ENCODE peak calls at places on chromosomes 16 and 17, in five cellular contexts. One of them, this sample, is unnamed.

GRCh38 chr16:81541314-81541713 is 96.7 kb downstream of the CMIP start:
- DNase-seq in RWPE1: no peak
- DNase-seq in A549: no peak
- DNase-seq in mucosa of descending colon: no peak
- DNase-seq in fibroblast of pulmonary artery: no peak
- DNase-seq in this sample: no peak

GRCh38 chr17:12667299-12667958 is 1.7 kb downstream of the MYOCD start:
- DNase-seq in RWPE1: peak; percentile 22
- DNase-seq in A549: peak; percentile 70
- DNase-seq in mucosa of descending colon: peak; percentile 49
- DNase-seq in fibroblast of pulmonary artery: peak; percentile 67
- DNase-seq in this sample: peak; percentile 51

GRCh38 chr16:74667215-74667765 is 613 bp upstream of the RFWD3 start:
- DNase-seq in RWPE1: peak; percentile 17
- DNase-seq in A549: no peak
- DNase-seq in mucosa of descending colon: peak; percentile 42
- DNase-seq in fibroblast of pulmonary artery: peak; percentile 12
- DNase-seq in this sample: peak; percentile 15

GRCh38 chr17:13036776-13037175 is 18.9 kb upstream of the ELAC2 start:
- DNase-seq in RWPE1: no peak
- DNase-seq in A549: no peak
- DNase-seq in mucosa of descending colon: no peak
- DNase-seq in fibroblast of pulmonary artery: peak; percentile 43
- DNase-seq in this sample: no peak

GRCh38 chr17:65446838-65447526 is 114.5 kb downstream of the AXIN2 start:
- DNase-seq in RWPE1: no peak
- DNase-seq in A549: no peak
- DNase-seq in mucosa of descending colon: no peak
- DNase-seq in fibroblast of pulmonary artery: no peak
- DNase-seq in this sample: no peak

GRCh38 chr17:49217651-49218413 is 7.3 kb downstream of the ABI3 start:
- DNase-seq in RWPE1: no peak
- DNase-seq in A549: no peak
- DNase-seq in mucosa of descending colon: peak; percentile 66
- DNase-seq in fibroblast of pulmonary artery: no peak
- DNase-seq in this sample: no peak

GRCh38 chr17:73357318-73357717 is 45.5 kb upstream of the CDC42EP4 start:
- DNase-seq in RWPE1: no peak
- DNase-seq in A549: no peak
- DNase-seq in mucosa of descending colon: no peak
- DNase-seq in fibroblast of pulmonary artery: no peak
- DNase-seq in this sample: no peak

GRCh38 chr16:70767377-70768204 is 33.4 kb downstream of the VAC14 start:
- DNase-seq in RWPE1: no peak
- DNase-seq in A549: no peak
- DNase-seq in mucosa of descending colon: no peak
- DNase-seq in fibroblast of pulmonary artery: no peak
- DNase-seq in this sample: peak; percentile 35

GRCh38 chr16:68083861-68084503 is 1.2 kb upstream of the NFATC3 start:
- DNase-seq in RWPE1: no peak
- DNase-seq in A549: no peak
- DNase-seq in mucosa of descending colon: no peak
- DNase-seq in fibroblast of pulmonary artery: no peak
- DNase-seq in this sample: no peak

GRCh38 chr16:81431554-81432353 is 12.9 kb upstream of the CMIP start:
- DNase-seq in RWPE1: no peak
- DNase-seq in A549: no peak
- DNase-seq in mucosa of descending colon: no peak
- DNase-seq in fibroblast of pulmonary artery: peak; percentile 73
- DNase-seq in this sample: no peak

GRCh38 chr17:40694584-40694983 is 9.0 kb downstream of the KRT24 start:
- DNase-seq in RWPE1: no peak
- DNase-seq in A549: no peak
- DNase-seq in mucosa of descending colon: no peak
- DNase-seq in fibroblast of pulmonary artery: no peak
- DNase-seq in this sample: no peak

DNA sequence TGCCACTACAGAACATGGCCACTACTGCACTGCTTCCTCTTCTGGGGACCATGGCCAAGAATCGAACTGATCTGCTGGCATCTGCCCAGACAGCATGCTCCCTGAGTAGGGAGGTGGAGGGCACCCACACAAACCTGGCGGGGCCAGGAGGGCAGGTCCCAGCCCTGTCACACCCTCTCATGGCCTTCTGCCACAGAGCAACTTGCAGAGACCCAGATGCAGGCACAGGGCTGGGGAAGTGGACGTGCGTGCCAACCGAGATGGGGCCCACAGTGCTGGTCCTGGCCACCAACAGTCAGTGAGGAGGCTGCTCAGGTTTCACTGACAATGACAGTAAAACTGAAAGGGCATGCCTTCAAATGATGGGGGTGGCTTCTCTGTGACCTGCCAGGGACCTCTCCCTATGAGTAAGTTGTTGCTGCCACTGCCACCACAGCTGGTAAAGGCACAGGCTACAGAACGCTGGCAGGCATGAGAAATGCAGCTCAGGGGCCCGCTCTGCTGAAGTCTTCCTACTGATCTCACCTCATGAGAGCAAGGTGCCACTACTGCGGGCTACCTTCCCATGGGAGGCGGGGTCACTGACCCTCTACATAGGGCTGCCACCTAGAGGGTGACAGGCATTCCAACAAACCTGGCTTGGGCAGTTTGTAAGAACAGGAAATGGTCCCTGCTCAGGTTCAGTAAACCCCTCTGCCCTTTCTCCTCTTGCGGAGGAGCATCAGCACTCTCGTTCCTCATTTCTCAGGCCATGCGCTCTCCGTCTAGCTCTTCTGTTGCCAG is 15.5 kb downstream of the HIC1 start:
- DNase-seq in RWPE1: no peak
- DNase-seq in A549: no peak
- DNase-seq in mucosa of descending colon: no peak
- DNase-seq in fibroblast of pulmonary artery: no peak
- DNase-seq in this sample: no peak
- TF ChIP-seq CTCF in RWPE1: no peak
- TF ChIP-seq CTCF in A549: no peak
- TF ChIP-seq CTCF in mucosa of descending colon: no peak
- TF ChIP-seq CTCF in fibroblast of pulmonary artery: no peak
- TF ChIP-seq CTCF in this sample: no peak

DNA sequence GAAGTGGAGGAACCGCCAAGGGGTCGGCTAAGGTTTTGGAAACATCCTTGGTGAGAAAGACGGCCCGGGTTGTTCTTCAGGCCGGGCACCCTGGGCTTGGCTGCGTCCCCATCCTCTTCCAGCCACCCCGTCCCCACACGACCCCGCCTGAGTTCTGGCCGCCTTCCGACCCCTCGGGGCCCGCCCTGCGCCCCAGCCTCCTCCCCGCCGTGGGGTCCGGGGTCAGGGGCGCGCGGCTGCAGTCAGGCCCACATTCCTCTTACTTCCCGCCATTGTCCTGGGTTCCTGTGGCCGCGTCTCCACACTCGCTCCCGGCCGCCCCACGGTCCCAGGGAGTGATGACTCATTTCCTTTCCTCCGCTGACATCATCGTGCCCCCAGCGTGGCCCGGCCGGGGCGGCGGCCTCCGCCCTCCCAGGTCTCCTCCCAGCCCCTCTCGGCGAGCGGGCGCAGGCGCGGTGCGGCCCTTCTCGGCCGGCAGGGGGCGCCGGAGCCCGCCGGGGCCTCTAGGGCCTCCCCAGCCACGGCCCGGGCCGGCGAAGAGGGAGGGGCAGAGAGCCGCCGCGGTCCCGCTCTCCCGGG is 59.6 kb downstream of the WSB1 start:
- DNase-seq in RWPE1: peak; percentile 96
- DNase-seq in A549: peak; percentile 97
- DNase-seq in mucosa of descending colon: peak; percentile 86
- DNase-seq in fibroblast of pulmonary artery: peak; percentile 97
- DNase-seq in this sample: peak; percentile 92
- TF ChIP-seq CTCF in RWPE1: peak; percentile 97
- TF ChIP-seq CTCF in A549: peak; percentile 99
- TF ChIP-seq CTCF in mucosa of descending colon: peak; percentile 95
- TF ChIP-seq CTCF in fibroblast of pulmonary artery: peak; percentile 1
- TF ChIP-seq CTCF in this sample: peak; percentile 95

GRCh38 chr16:11138769-11139623 is 117.0 kb downstream of the SOCS1 start:
- DNase-seq in RWPE1: no peak
- DNase-seq in A549: no peak
- DNase-seq in mucosa of descending colon: no peak
- DNase-seq in fibroblast of pulmonary artery: peak; percentile 66
- DNase-seq in this sample: peak; percentile 67

GRCh38 chr16:11135167-11135973 is 120.6 kb downstream of the SOCS1 start:
- DNase-seq in RWPE1: peak; percentile 53
- DNase-seq in A549: no peak
- DNase-seq in mucosa of descending colon: no peak
- DNase-seq in fibroblast of pulmonary artery: peak; percentile 55
- DNase-seq in this sample: peak; percentile 96

GRCh38 chr16:11134722-11135121 is 121.3 kb downstream of the SOCS1 start:
- DNase-seq in RWPE1: no peak
- DNase-seq in A549: no peak
- DNase-seq in mucosa of descending colon: no peak
- DNase-seq in fibroblast of pulmonary artery: no peak
- DNase-seq in this sample: peak; percentile 13

GRCh38 chr16:11138026-11138768 is 117.8 kb downstream of the SOCS1 start:
- DNase-seq in RWPE1: peak; percentile 13
- DNase-seq in A549: no peak
- DNase-seq in mucosa of descending colon: no peak
- DNase-seq in fibroblast of pulmonary artery: no peak
- DNase-seq in this sample: peak; percentile 49

GRCh38 chr16:11136600-11136999 is 119.4 kb downstream of the SOCS1 start:
- DNase-seq in RWPE1: no peak
- DNase-seq in A549: no peak
- DNase-seq in mucosa of descending colon: no peak
- DNase-seq in fibroblast of pulmonary artery: peak; percentile 43
- DNase-seq in this sample: peak; percentile 84
- TF ChIP-seq CTCF in RWPE1: no peak
- TF ChIP-seq CTCF in A549: no peak
- TF ChIP-seq CTCF in mucosa of descending colon: no peak
- TF ChIP-seq CTCF in fibroblast of pulmonary artery: no peak
- TF ChIP-seq CTCF in this sample: no peak

GRCh38 chr17:19718613-19719364 is 2.4 kb upstream of the SLC47A2 start:
- DNase-seq in RWPE1: no peak
- DNase-seq in A549: no peak
- DNase-seq in mucosa of descending colon: no peak
- DNase-seq in fibroblast of pulmonary artery: no peak
- DNase-seq in this sample: peak; percentile 69
- TF ChIP-seq CTCF in RWPE1: no peak
- TF ChIP-seq CTCF in A549: peak; percentile 43
- TF ChIP-seq CTCF in mucosa of descending colon: no peak
- TF ChIP-seq CTCF in fibroblast of pulmonary artery: no peak
- TF ChIP-seq CTCF in this sample: peak; percentile 62

DNA sequence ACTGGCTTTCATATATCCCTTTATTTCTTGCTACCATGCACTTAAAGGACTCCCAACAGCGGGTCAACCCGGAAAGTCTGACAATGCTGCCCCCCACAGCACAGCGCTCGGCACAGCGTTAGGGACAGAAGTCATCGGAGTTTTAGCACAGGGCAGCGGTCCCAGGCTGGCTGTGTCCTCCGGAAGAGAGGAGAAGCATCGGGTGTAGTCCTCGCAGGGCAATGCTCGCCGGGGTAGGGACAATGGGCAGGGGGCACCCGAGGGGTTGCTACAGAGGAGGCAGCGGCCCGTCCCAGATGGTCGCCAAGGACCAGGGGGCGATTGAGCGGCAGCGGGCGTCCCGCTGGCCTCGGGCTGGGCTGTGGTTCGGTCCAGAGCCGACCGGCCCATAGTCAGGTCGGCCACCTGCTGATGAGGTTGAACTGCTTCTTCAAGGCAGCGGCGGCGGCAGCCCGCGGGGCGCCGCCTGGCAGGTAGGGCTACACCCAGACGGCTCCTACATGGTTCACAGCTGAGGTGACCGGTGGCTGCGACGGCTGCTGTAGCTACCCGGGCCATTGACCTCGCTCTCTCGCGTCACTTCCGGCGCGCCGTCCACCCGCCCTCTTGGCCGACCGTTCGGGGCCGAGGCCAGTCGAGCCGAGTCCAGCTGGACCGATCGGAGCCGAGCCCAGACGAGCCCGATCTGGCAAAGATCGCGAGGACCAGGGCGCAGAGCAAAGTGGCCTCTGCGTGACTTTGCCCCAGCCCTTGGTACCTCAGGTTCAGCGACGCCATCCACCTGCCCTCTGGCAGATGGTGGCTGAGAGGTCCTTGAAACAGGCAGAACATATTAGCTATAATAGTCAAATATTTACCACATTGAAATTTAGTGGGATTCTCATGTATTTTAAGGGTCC is 4.7 kb upstream of the LCMT1 start:
- DNase-seq in RWPE1: peak; percentile 86
- DNase-seq in A549: peak; percentile 92
- DNase-seq in mucosa of descending colon: peak; percentile 97
- DNase-seq in fibroblast of pulmonary artery: peak; percentile 86
- DNase-seq in this sample: peak; percentile 84
- TF ChIP-seq CTCF in RWPE1: no peak
- TF ChIP-seq CTCF in A549: no peak
- TF ChIP-seq CTCF in mucosa of descending colon: no peak
- TF ChIP-seq CTCF in fibroblast of pulmonary artery: no peak
- TF ChIP-seq CTCF in this sample: no peak

DNA sequence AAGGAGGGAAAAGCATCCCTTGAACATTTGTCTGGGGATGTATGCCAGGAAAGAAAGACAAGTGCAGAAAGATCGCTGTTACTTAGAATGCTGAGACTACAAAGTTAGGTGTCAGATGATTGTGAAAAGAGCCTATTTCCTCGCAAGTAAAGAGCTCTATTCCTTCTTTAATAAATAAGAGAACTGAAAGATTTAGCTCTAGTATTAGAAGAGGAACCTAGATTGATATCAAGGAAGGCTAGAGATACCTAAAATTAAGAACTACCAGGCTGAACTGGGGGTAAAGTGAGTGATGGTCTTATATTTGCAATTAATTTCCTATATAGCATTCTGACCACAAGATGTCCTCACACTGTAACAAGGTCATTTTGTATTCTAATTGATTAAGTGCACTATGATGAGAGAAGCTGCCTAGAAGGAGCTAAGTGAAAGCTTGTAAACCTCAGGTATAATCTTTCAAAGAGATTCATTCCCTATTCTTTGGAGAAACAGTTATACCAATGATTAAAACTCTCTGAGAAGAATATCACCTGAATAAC is 62.3 kb downstream of the SSH2 start:
- DNase-seq in RWPE1: no peak
- DNase-seq in A549: no peak
- DNase-seq in mucosa of descending colon: no peak
- DNase-seq in fibroblast of pulmonary artery: no peak
- DNase-seq in this sample: no peak
- TF ChIP-seq CTCF in RWPE1: peak; percentile 29
- TF ChIP-seq CTCF in A549: peak; percentile 48
- TF ChIP-seq CTCF in mucosa of descending colon: no peak
- TF ChIP-seq CTCF in fibroblast of pulmonary artery: peak; percentile 29
- TF ChIP-seq CTCF in this sample: peak; percentile 25

GRCh38 chr17:17661834-17662233 is 19.4 kb upstream of the RAI1 start:
- DNase-seq in RWPE1: no peak
- DNase-seq in A549: no peak
- DNase-seq in mucosa of descending colon: no peak
- DNase-seq in fibroblast of pulmonary artery: no peak
- DNase-seq in this sample: no peak
- TF ChIP-seq CTCF in RWPE1: no peak
- TF ChIP-seq CTCF in A549: peak; percentile 17
- TF ChIP-seq CTCF in mucosa of descending colon: no peak
- TF ChIP-seq CTCF in fibroblast of pulmonary artery: peak; percentile 11
- TF ChIP-seq CTCF in this sample: no peak

This sample was measured in MCF 10A.